ENCODE peak calls at places on chromosomes 7 and 10, in six cellular contexts. K is dorsolateral prefrontal cortex; I is neural progenitor cell; S is WERI-Rb-1; N is heart left ventricle; F is CD4-positive, alpha-beta memory T cell. R is an unnamed sample.

GRCh38 chr7:80659120-80660055 is 20.9 kb downstream of the CD36 start:
- DNase-seq in K (no peak), I (peak), S (no peak), N (no peak), F (no peak), R (no peak)

GRCh38 chr10:46524471-46525176 is 31.8 kb downstream of the GPRIN2 start:
- DNase-seq in K (peak), I (peak), S (no peak), N (peak), F (no peak), R (peak)

GRCh38 chr10:23147035-23147434 is 45.1 kb upstream of the PTF1A start:
- DNase-seq in K (no peak), I (no peak), S (no peak), N (no peak), F (no peak), R (no peak)

GRCh38 chr10:127117125-127117524 is 79.3 kb downstream of the INSYN2A start:
- DNase-seq in K (peak), I (peak), S (no peak), N (peak), F (no peak), R (peak)

GRCh38 chr7:48292949-48293348 is 121.7 kb downstream of the ABCA13 start:
- DNase-seq in K (no peak), I (no peak), S (no peak), N (no peak), F (no peak), R (no peak)

GRCh38 chr7:128097211-128097731 is 66.0 kb upstream of the LRRC4 start:
- DNase-seq in K (no peak), I (no peak), S (no peak), N (no peak), F (no peak), R (no peak)

GRCh38 chr7:130441408-130441854 is 615 bp upstream of the CEP41 start:
- DNase-seq in K (no peak), I (peak), S (peak), N (no peak), F (no peak), R (no peak)

GRCh38 chr7:46461334-46461777 is 540.3 kb upstream of the IGFBP3 start:
- DNase-seq in K (no peak), I (no peak), S (no peak), N (no peak), F (no peak), R (no peak)

GRCh38 chr10:101938316-101939272 is 95.0 kb upstream of the KCNIP2 start:
- DNase-seq in K (no peak), I (no peak), S (no peak), N (no peak), F (no peak), R (no peak)

GRCh38 chr10:104209575-104210198 is 22.5 kb downstream of the CFAP43 start:
- DNase-seq in K (peak), I (peak), S (peak), N (no peak), F (peak), R (no peak)

GRCh38 chr7:37342170-37342569 is 106.5 kb downstream of the ELMO1 start:
- DNase-seq in K (no peak), I (no peak), S (no peak), N (no peak), F (no peak), R (no peak)
- H3K4me3 ChIP-seq in K (no peak), I (no peak), S (no peak), N (peak), F (peak), R (peak)

GRCh38 chr7:112205348-112206237 is 606 bp downstream of the DOCK4 start:
- DNase-seq in K (peak), I (peak), S (peak), N (peak), F (peak), R (peak)

GRCh38 chr7:112204776-112205347 is 1.3 kb downstream of the DOCK4 start:
- DNase-seq in K (no peak), I (peak), S (no peak), N (no peak), F (peak), R (no peak)

GRCh38 chr7:112206238-112207105 is at the start of the genes DOCK4 and ZNF277:
- DNase-seq in K (peak), I (peak), S (peak), N (peak), F (peak), R (peak)

GRCh38 chr7:112202819-112203218 is 3.4 kb downstream of the DOCK4 start:
- DNase-seq in K (no peak), I (no peak), S (no peak), N (peak), F (peak), R (no peak)

GRCh38 chr7:112204072-112204775 is 2.0 kb downstream of the DOCK4 start:
- DNase-seq in K (no peak), I (peak), S (peak), N (no peak), F (no peak), R (no peak)
- H3K27ac ChIP-seq in K (peak), I (no peak), S (no peak), N (peak), F (no peak), R (peak)

GRCh38 chr7:50791363-50791762 is 8.7 kb upstream of the GRB10 start:
- DNase-seq in K (no peak), I (peak), S (no peak), N (no peak), F (no peak), R (no peak)
- H3K4me3 ChIP-seq in K (no peak), I (peak), S (no peak), N (peak), F (no peak), R (peak)

GRCh38 chr10:124287791-124288190 is 130.9 kb downstream of the OAT start:
- DNase-seq in K (no peak), I (no peak), S (no peak), N (no peak), F (no peak), R (no peak)
- H3K27ac ChIP-seq in K (no peak), I (no peak), S (no peak), N (no peak), F (no peak), R (no peak)

DNA sequence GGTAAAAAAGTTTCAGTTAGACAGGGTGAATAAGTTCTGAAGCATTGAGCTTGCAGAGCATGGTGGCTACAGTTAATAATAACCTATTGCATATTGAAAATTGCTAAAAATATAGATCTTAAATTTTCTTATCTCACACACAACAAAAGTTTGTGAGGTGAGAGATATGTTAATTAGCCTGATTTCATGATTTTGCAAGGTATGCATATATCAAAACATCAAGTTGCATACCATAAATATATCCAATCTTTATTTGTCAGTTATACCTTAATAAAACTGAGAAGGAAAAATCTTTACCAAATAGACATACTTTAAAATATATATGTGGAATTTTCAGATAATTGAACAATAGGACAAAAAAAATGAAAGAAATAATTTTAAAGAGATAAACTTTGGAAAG is 16.6 kb downstream of the TAC1 start:
- DNase-seq in K (no peak), I (no peak), S (no peak), N (no peak), F (no peak), R (no peak)
- H3K4me3 ChIP-seq in K (no peak), I (no peak), S (no peak), N (no peak), F (no peak), R (no peak)

DNA sequence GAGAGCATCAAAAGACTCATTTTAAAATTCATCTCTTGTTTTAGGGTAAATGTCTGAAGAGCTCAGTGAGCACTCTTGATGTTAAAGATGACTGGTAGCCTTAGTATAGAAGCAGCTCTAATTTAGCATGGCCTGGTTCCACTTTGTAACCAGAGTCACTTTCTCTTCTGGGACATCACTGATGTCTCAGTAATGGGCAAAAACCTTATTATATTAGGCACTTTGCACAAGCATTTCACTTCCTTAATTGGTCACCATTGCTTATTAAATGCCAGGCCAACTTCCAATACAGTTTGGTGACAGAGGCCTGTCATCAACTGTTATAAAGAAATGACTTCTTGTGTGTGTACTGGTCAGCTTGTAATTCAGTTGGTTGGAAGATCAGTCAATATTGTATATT is 53.0 kb downstream of the STEAP1B start:
- DNase-seq in K (no peak), I (no peak), S (no peak), N (no peak), F (no peak), R (no peak)
- H3K27ac ChIP-seq in K (no peak), I (no peak), S (no peak), N (no peak), F (no peak), R (no peak)